ENCODE peak calls at places on chromosomes 12 and 14, in eight cellular contexts. T, X, F, R, A, L, S and U are unnamed samples.

GRCh38 chr12:66061076-66061475 is 69.5 kb downstream of the LLPH start:
- DNase-seq in T (no peak), X (no peak), F (no peak), R (no peak), A (no peak), L (no peak), S (no peak), U (no peak)

GRCh38 chr12:48441122-48441521 is 31.2 kb upstream of the ANP32D start:
- DNase-seq in T (no peak), X (no peak), F (no peak), R (no peak), A (no peak), L (no peak), S (no peak), U (no peak)

GRCh38 chr12:3097836-3098235 is 20.7 kb downstream of the TSPAN9 start:
- DNase-seq in T (no peak), X (no peak), F (no peak), R (no peak), A (no peak), L (no peak), S (no peak), U (no peak)

GRCh38 chr12:12721251-12721689 is 4.1 kb downstream of the CDKN1B start:
- DNase-seq in T (no peak), X (no peak), F (no peak), R (no peak), A (no peak), L (no peak), S (no peak), U (peak; percentile 43)

GRCh38 chr12:131793623-131794022 is 34.6 kb upstream of the MMP17 start:
- DNase-seq in T (no peak), X (no peak), F (peak; percentile 79), R (no peak), A (no peak), L (no peak), S (no peak), U (no peak)

GRCh38 chr12:123242083-123242904 is 9.1 kb downstream of the MTRFR start:
- DNase-seq in T (peak; percentile 37), X (no peak), F (no peak), R (no peak), A (no peak), L (no peak), S (peak; percentile 71), U (no peak)

GRCh38 chr12:123388218-123388947 is 4.5 kb downstream of the KMT5A start:
- DNase-seq in T (no peak), X (peak; percentile 78), F (peak; percentile 86), R (peak; percentile 84), A (peak; percentile 70), L (peak; percentile 55), S (peak; percentile 8), U (peak; percentile 79)

GRCh38 chr14:94598816-94599655 is 13.2 kb upstream of the SERPINA3 start:
- DNase-seq in T (no peak), X (peak; percentile 52), F (peak; percentile 91), R (peak; percentile 84), A (no peak), L (no peak), S (no peak), U (no peak)

GRCh38 chr14:104602315-104602932 is 2.1 kb downstream of the TMEM179 start:
- DNase-seq in T (no peak), X (no peak), F (no peak), R (no peak), A (peak; percentile 16), L (no peak), S (no peak), U (no peak)

GRCh38 chr12:127942981-127943380 is 324.0 kb upstream of the TMEM132C start:
- DNase-seq in T (no peak), X (no peak), F (no peak), R (no peak), A (no peak), L (no peak), S (no peak), U (no peak)

GRCh38 chr12:103839103-103839502 is 1.9 kb downstream of the NT5DC3 start:
- DNase-seq in T (no peak), X (no peak), F (no peak), R (no peak), A (no peak), L (no peak), S (no peak), U (no peak)